ENCODE peak calls at places on chromosomes 2 and 18, in four cellular contexts. C is neural progenitor cell, J is AG20443, I is fibroblast of the aortic adventitia. U is an unnamed sample.

GRCh38 chr2:46306320-46306719 is 9.1 kb downstream of the EPAS1 start:
- DNase-seq in C (no peak), J (no peak), I (no peak), U (peak; percentile 60)

GRCh38 chr2:219344756-219345458 is 12.4 kb upstream of the RESP18 start:
- DNase-seq in C (peak; percentile 15), J (no peak), I (peak; percentile 55), U (peak; percentile 48)

GRCh38 chr2:53088062-53088461 is 679.5 kb upstream of the CHAC2 start:
- DNase-seq in C (no peak), J (no peak), I (no peak), U (no peak)

GRCh38 chr18:46761054-46761769 is 4.4 kb upstream of the ST8SIA5 start:
- DNase-seq in C (no peak), J (no peak), I (no peak), U (no peak)

GRCh38 chr2:130819915-130820861 is 16.5 kb upstream of the ARHGEF4 start:
- DNase-seq in C (peak; percentile 54), J (no peak), I (no peak), U (no peak)

GRCh38 chr18:12657048-12657848 is 659 bp downstream of the SPIRE1 start:
- DNase-seq in C (peak; percentile 68), J (peak; percentile 76), I (peak; percentile 39), U (peak; percentile 29)

GRCh38 chr2:223570784-223571183 is 31.4 kb downstream of the SCG2 start:
- DNase-seq in C (no peak), J (no peak), I (no peak), U (no peak)

GRCh38 chr2:86807462-86808275 is 17.0 kb upstream of the CD8A start:
- DNase-seq in C (peak; percentile 73), J (peak; percentile 42), I (peak; percentile 10), U (peak; percentile 29)

GRCh38 chr2:148967484-148967883 is 71.0 kb upstream of the LYPD6B start:
- DNase-seq in C (peak; percentile 18), J (no peak), I (peak; percentile 14), U (no peak)

GRCh38 chr2:10538224-10538894 is 90.2 kb upstream of the ODC1 start:
- DNase-seq in C (no peak), J (no peak), I (no peak), U (no peak)

GRCh38 chr2:231816327-231817026 is 30.2 kb downstream of the COPS7B start:
- DNase-seq in C (no peak), J (no peak), I (no peak), U (no peak)

GRCh38 chr2:219661955-219662395 is 34.5 kb downstream of the SLC4A3 start:
- DNase-seq in C (no peak), J (no peak), I (peak; percentile 81), U (no peak)

GRCh38 chr18:9914584-9915290 is 921 bp downstream of the VAPA start:
- DNase-seq in C (peak; percentile 55), J (peak; percentile 79), I (peak; percentile 82), U (peak; percentile 84)

GRCh38 chr18:47577520-47577919 is 326.1 kb upstream of the SKOR2 start:
- DNase-seq in C (peak; percentile 35), J (no peak), I (no peak), U (no peak)

GRCh38 chr2:68418419-68418818 is 48.7 kb downstream of the FBXO48 start:
- DNase-seq in C (no peak), J (no peak), I (no peak), U (no peak)

GRCh38 chr2:211035548-211036185 is 479.3 kb downstream of the CPS1 start:
- DNase-seq in C (peak; percentile 53), J (peak; percentile 8), I (peak; percentile 64), U (peak; percentile 53)

GRCh38 chr18:78927616-78928015 is 52.0 kb upstream of the SALL3 start:
- DNase-seq in C (no peak), J (no peak), I (no peak), U (no peak)

GRCh38 chr2:219180961-219181360 is 2.9 kb downstream of the RETREG2 start:
- DNase-seq in C (no peak), J (no peak), I (no peak), U (no peak)

GRCh38 chr2:38073211-38074005 is 2.5 kb downstream of the CYP1B1 start:
- DNase-seq in C (peak; percentile 52), J (no peak), I (peak; percentile 61), U (no peak)

GRCh38 chr2:230384986-230385385 is 31.0 kb upstream of the SP100 start:
- DNase-seq in C (no peak), J (no peak), I (no peak), U (no peak)